ENCODE peak calls at places on chromosomes 12 and 14, in six cellular contexts. H, N, I, D, K and P are unnamed samples.
A peak's percentile ranks its signal among the peaks of the same experiment; 100 is the strongest.

GRCh38 chr12:117587646-117588287 is 226.3 kb upstream of the NOS1 start:
- DNase-seq in H (peak; percentile 78), N (no peak), I (peak; percentile 36), D (peak; percentile 9), K (peak; percentile 15), P (peak; percentile 25)

GRCh38 chr12:109822951-109823411 is 10.2 kb downstream of the TRPV4 start:
- DNase-seq in H (no peak), N (no peak), I (peak; percentile 42), D (no peak), K (peak; percentile 73), P (no peak)

GRCh38 chr12:131114331-131114730 is 160.6 kb downstream of the ADGRD1 start:
- DNase-seq in H (no peak), N (no peak), I (no peak), D (no peak), K (no peak), P (no peak)

GRCh38 chr12:116135209-116135930 is 142.1 kb downstream of the MED13L start:
- DNase-seq in H (no peak), N (no peak), I (no peak), D (peak; percentile 67), K (peak; percentile 28), P (no peak)

GRCh38 chr14:62957562-62957961 is 87.7 kb downstream of the KCNH5 start:
- DNase-seq in H (no peak), N (no peak), I (no peak), D (peak; percentile 96), K (no peak), P (no peak)

GRCh38 chr12:106093246-106093645 is 45.5 kb downstream of the NUAK1 start:
- DNase-seq in H (no peak), N (no peak), I (no peak), D (peak; percentile 53), K (no peak), P (no peak)

GRCh38 chr12:14873440-14874185 is 12.0 kb downstream of the MGP start:
- DNase-seq in H (no peak), N (no peak), I (no peak), D (no peak), K (no peak), P (no peak)

GRCh38 chr14:41607966-41608663 is 1.4 kb downstream of the LRFN5 start:
- DNase-seq in H (peak; percentile 59), N (peak; percentile 58), I (no peak), D (peak; percentile 15), K (no peak), P (no peak)

GRCh38 chr12:1634149-1634548 is 5.1 kb downstream of the WNT5B start:
- DNase-seq in H (no peak), N (no peak), I (no peak), D (no peak), K (no peak), P (no peak)

GRCh38 chr12:45879363-45879895 is 110.9 kb downstream of the SCAF11 start:
- DNase-seq in H (no peak), N (no peak), I (no peak), D (no peak), K (no peak), P (no peak)

DNA sequence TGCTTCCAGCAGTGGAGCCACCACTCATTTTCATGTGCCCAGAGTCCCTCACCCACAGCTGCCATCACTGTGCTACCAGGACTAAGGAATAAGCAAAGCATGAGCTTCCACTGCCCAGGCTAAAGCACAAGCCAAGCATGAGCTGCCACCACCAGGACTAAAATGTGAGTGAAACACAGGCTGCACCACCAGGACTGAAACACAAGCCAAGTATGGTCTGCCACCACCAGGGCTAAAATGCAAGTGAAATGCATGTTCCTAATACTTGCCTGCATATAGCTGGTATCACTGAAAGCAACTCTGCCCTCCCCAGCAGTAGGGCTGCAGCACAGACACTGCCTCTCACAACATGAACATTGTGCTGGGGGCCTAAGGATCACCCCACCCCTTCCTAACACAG is 30.0 kb downstream of the CEP83 start:
- DNase-seq in H (no peak), N (peak; percentile 24), I (no peak), D (no peak), K (peak; percentile 23), P (no peak)
- TF ChIP-seq CTCF in H (no peak), N (no peak), I (no peak), D (no peak), K (peak; percentile 43), P (no peak)

GRCh38 chr12:12786716-12787601 is 1.5 kb downstream of the APOLD1 start:
- DNase-seq in H (peak; percentile 59), N (peak; percentile 95), I (peak; percentile 85), D (peak; percentile 82), K (peak; percentile 32), P (peak; percentile 85)
- TF ChIP-seq CTCF in H (no peak), N (no peak), I (no peak), D (no peak), K (no peak), P (peak; percentile 46)

GRCh38 chr12:111201036-111201435 is 167.9 kb downstream of the PHETA1 start:
- DNase-seq in H (peak; percentile 19), N (no peak), I (no peak), D (no peak), K (no peak), P (no peak)
- TF ChIP-seq CTCF in H (no peak), N (no peak), I (no peak), D (no peak), K (no peak), P (no peak)

GRCh38 chr14:79091381-79091963 is 921.3 kb downstream of the NRXN3 start:
- DNase-seq in H (no peak), N (no peak), I (no peak), D (no peak), K (no peak), P (no peak)
- TF ChIP-seq CTCF in H (no peak), N (no peak), I (no peak), D (no peak), K (no peak), P (no peak)

GRCh38 chr12:5246196-5246595 is 185.7 kb upstream of the NTF3 start:
- DNase-seq in H (no peak), N (no peak), I (no peak), D (no peak), K (no peak), P (no peak)

GRCh38 chr12:5242440-5242839 is 189.5 kb upstream of the NTF3 start:
- DNase-seq in H (no peak), N (no peak), I (no peak), D (no peak), K (no peak), P (no peak)

GRCh38 chr12:5244513-5244972 is 187.4 kb upstream of the NTF3 start:
- DNase-seq in H (no peak), N (no peak), I (no peak), D (no peak), K (no peak), P (no peak)

GRCh38 chr12:5247144-5247543 is 184.8 kb upstream of the NTF3 start:
- DNase-seq in H (no peak), N (no peak), I (no peak), D (no peak), K (no peak), P (no peak)

DNA sequence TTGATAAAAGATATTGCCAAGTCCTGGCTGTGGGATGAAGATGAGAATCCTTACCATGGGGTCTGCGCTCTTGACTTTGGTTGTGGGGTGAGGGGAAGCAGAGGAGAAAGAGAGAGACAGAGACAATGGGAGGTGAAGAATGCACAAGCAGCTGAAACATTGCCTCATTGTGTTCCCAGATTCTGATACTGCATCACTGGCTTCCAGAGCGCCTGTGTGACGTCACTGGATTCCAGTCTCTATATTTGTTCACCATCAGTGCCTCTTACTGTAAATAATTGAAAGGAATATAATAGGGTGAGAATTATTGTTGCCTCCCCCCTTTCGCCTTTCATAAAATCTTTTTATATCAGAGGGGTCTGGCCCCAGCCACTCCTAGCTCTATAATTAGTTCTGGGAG is 188.9 kb upstream of the NTF3 start:
- DNase-seq in H (no peak), N (no peak), I (no peak), D (no peak), K (no peak), P (no peak)
- TF ChIP-seq CTCF in H (no peak), N (no peak), I (no peak), D (no peak), K (no peak), P (no peak)

GRCh38 chr12:18422849-18423248 is 161.5 kb downstream of the PIK3C2G start:
- DNase-seq in H (no peak), N (no peak), I (no peak), D (no peak), K (no peak), P (no peak)
- TF ChIP-seq CTCF in H (no peak), N (no peak), I (no peak), D (no peak), K (no peak), P (no peak)